ENCODE peak calls at places on chromosomes 2 and 18, in eight cellular contexts. U, D, E, A, P, W, X and B are unnamed samples.

GRCh38 chr18:45874501-45875184 is 49.2 kb downstream of the SIGLEC15 start:
- DNase-seq in U (no peak), D (peak; percentile 45), E (no peak), A (no peak), P (no peak), W (no peak), X (peak; percentile 42), B (no peak)

GRCh38 chr2:241373449-241373848 is 17.4 kb downstream of the FARP2 start:
- DNase-seq in U (no peak), D (no peak), E (no peak), A (no peak), P (no peak), W (no peak), X (no peak), B (no peak)

GRCh38 chr2:50722828-50723227 is 309.1 kb downstream of the NRXN1 start:
- DNase-seq in U (no peak), D (no peak), E (no peak), A (no peak), P (no peak), W (no peak), X (no peak), B (no peak)

GRCh38 chr2:74768401-74768914 is 65.5 kb upstream of the HK2 start:
- DNase-seq in U (no peak), D (no peak), E (no peak), A (no peak), P (no peak), W (no peak), X (no peak), B (no peak)

GRCh38 chr2:161136696-161137324 is 23.4 kb upstream of the TANK start:
- DNase-seq in U (peak; percentile 37), D (peak; percentile 26), E (no peak), A (no peak), P (no peak), W (no peak), X (no peak), B (no peak)

GRCh38 chr2:63590621-63591408 is 2.1 kb downstream of the MDH1 start:
- DNase-seq in U (peak; percentile 72), D (no peak), E (peak; percentile 53), A (no peak), P (no peak), W (no peak), X (no peak), B (no peak)

GRCh38 chr2:124625561-124625960 is 600.5 kb downstream of the CNTNAP5 start:
- DNase-seq in U (no peak), D (no peak), E (no peak), A (no peak), P (no peak), W (no peak), X (no peak), B (no peak)

GRCh38 chr2:98412751-98413445 is 31.8 kb upstream of the INPP4A start:
- DNase-seq in U (peak; percentile 9), D (peak; percentile 60), E (peak; percentile 84), A (peak; percentile 28), P (no peak), W (no peak), X (peak; percentile 32), B (no peak)

GRCh38 chr2:102106133-102106556 is 36.4 kb upstream of the IL1R1 start:
- DNase-seq in U (no peak), D (no peak), E (no peak), A (no peak), P (no peak), W (no peak), X (no peak), B (no peak)

GRCh38 chr2:176784633-176785193 is 427.9 kb upstream of the HNRNPA3 start:
- DNase-seq in U (no peak), D (no peak), E (no peak), A (no peak), P (no peak), W (no peak), X (no peak), B (no peak)

GRCh38 chr18:60452424-60452823 is 79.8 kb upstream of the MC4R start:
- DNase-seq in U (no peak), D (no peak), E (no peak), A (peak; percentile 20), P (no peak), W (no peak), X (no peak), B (no peak)

GRCh38 chr2:128550801-128551416 is 232.2 kb upstream of the HS6ST1 start:
- DNase-seq in U (no peak), D (no peak), E (no peak), A (no peak), P (no peak), W (no peak), X (no peak), B (peak; percentile 72)

GRCh38 chr2:240300261-240300821 is 135.1 kb upstream of the GPC1 start:
- DNase-seq in U (no peak), D (no peak), E (no peak), A (no peak), P (no peak), W (no peak), X (no peak), B (no peak)

GRCh38 chr18:25076980-25077780 is 274.8 kb downstream of the ZNF521 start:
- DNase-seq in U (no peak), D (no peak), E (peak; percentile 87), A (no peak), P (no peak), W (no peak), X (no peak), B (no peak)

GRCh38 chr2:186379052-186379451 is 107.0 kb upstream of the ZC3H15 start:
- DNase-seq in U (peak; percentile 61), D (no peak), E (no peak), A (no peak), P (no peak), W (no peak), X (no peak), B (no peak)